ENCODE peak calls at places on chromosomes 3 and 15, in six cellular contexts. V, C, D, P, A and F are unnamed samples.

GRCh38 chr3:134065836-134066538 is 36.3 kb upstream of the SLCO2A1 start:
- DNase-seq in V (no peak), C (no peak), D (no peak), P (no peak), A (no peak), F (no peak)

GRCh38 chr3:179766416-179767133 is 113.7 kb downstream of the USP13 start:
- DNase-seq in V (no peak), C (no peak), D (no peak), P (no peak), A (no peak), F (no peak)

GRCh38 chr3:5149306-5149880 is 27.3 kb downstream of the ARL8B start:
- DNase-seq in V (no peak), C (no peak), D (no peak), P (no peak), A (no peak), F (no peak)

GRCh38 chr15:52448010-52448890 is 80.4 kb downstream of the MYO5A start:
- DNase-seq in V (no peak), C (no peak), D (no peak), P (no peak), A (no peak), F (peak)

GRCh38 chr3:52827441-52827840 is 3.0 kb downstream of the ITIH4 start:
- DNase-seq in V (peak), C (peak), D (no peak), P (no peak), A (no peak), F (peak)

GRCh38 chr15:59762558-59762957 is 73.4 kb upstream of the BNIP2 start:
- DNase-seq in V (no peak), C (no peak), D (peak), P (no peak), A (no peak), F (no peak)

GRCh38 chr15:58212909-58213526 is 74.8 kb downstream of the AQP9 start:
- DNase-seq in V (peak), C (peak), D (peak), P (no peak), A (peak), F (no peak)

GRCh38 chr3:190384241-190384863 is 3.6 kb upstream of the CLDN16 start:
- DNase-seq in V (peak), C (peak), D (peak), P (no peak), A (peak), F (no peak)

GRCh38 chr15:101617390-101617965 is 34.7 kb downstream of the TM2D3 start:
- DNase-seq in V (no peak), C (no peak), D (no peak), P (no peak), A (no peak), F (peak)

GRCh38 chr3:36714343-36714742 is 50.0 kb downstream of the DCLK3 start:
- DNase-seq in V (peak), C (peak), D (no peak), P (no peak), A (no peak), F (no peak)

GRCh38 chr3:173553635-173554280 is 156.2 kb downstream of the NLGN1 start:
- DNase-seq in V (peak), C (peak), D (peak), P (no peak), A (no peak), F (no peak)

GRCh38 chr3:42937334-42937733 is 31.4 kb downstream of the ZNF662 start:
- DNase-seq in V (no peak), C (no peak), D (no peak), P (no peak), A (no peak), F (no peak)

GRCh38 chr15:52678036-52678467 is 1.1 kb downstream of the ATOSA start:
- DNase-seq in V (peak), C (peak), D (peak), P (peak), A (peak), F (peak)

GRCh38 chr3:129112308-129113052 is 9.1 kb downstream of the RAB43 start:
- DNase-seq in V (peak), C (peak), D (no peak), P (no peak), A (peak), F (no peak)

GRCh38 chr3:124158174-124158812 is 166.4 kb upstream of the ROPN1 start:
- DNase-seq in V (no peak), C (no peak), D (no peak), P (no peak), A (no peak), F (no peak)

GRCh38 chr3:42702982-42703694 is 540 bp upstream of the HHATL start:
- DNase-seq in V (no peak), C (no peak), D (no peak), P (no peak), A (no peak), F (no peak)

GRCh38 chr3:158763421-158763820 is 31.2 kb upstream of the RARRES1 start:
- DNase-seq in V (no peak), C (no peak), D (no peak), P (no peak), A (no peak), F (no peak)

GRCh38 chr3:195754141-195754540 is 33.4 kb downstream of the MUC20 start:
- DNase-seq in V (no peak), C (no peak), D (no peak), P (no peak), A (no peak), F (no peak)

GRCh38 chr15:64224508-64224907 is 61.7 kb upstream of the PPIB start:
- DNase-seq in V (peak), C (peak), D (peak), P (no peak), A (no peak), F (no peak)

GRCh38 chr3:27228805-27229204 is 140.4 kb downstream of the NEK10 start:
- DNase-seq in V (no peak), C (no peak), D (no peak), P (no peak), A (no peak), F (no peak)

GRCh38 chr3:171690291-171690690 is 120.0 kb downstream of the PLD1 start:
- DNase-seq in V (no peak), C (no peak), D (no peak), P (no peak), A (no peak), F (no peak)

GRCh38 chr3:130468311-130468710 is 48.7 kb upstream of the COL6A6 start:
- DNase-seq in V (no peak), C (no peak), D (no peak), P (no peak), A (no peak), F (no peak)
- H3K4me3 ChIP-seq in V (no peak), C (no peak), D (no peak), P (no peak), A (no peak), F (no peak)

GRCh38 chr3:17969244-17969643 is 226.8 kb upstream of the TBC1D5 start:
- DNase-seq in V (no peak), C (no peak), D (no peak), P (no peak), A (no peak), F (no peak)
- H3K4me3 ChIP-seq in V (no peak), C (no peak), D (no peak), P (no peak), A (no peak), F (no peak)

GRCh38 chr3:39404943-39405686 is 1.4 kb upstream of the RPSA start:
- DNase-seq in V (no peak), C (no peak), D (no peak), P (no peak), A (no peak), F (no peak)
- H3K4me3 ChIP-seq in V (no peak), C (peak), D (no peak), P (no peak), A (no peak), F (no peak)

DNA sequence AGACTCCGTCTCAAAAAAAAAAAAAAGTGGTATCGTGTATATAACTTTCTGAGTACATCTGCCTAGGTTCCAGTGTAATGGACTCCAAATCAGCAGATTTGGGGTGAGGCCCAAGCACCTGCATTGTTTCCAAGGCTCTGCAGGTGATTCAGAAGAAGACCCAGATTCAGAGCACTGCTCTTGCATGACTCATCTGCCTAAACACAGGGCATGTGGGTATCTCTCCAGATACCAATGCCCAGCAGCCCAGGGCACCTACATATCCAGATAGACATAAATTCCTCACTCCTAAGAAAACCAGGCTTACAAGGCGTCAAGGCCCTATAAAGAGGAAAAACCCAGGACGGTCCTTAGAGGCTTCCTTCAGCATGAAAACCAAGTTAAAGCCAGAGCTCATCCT is 24.3 kb downstream of the NDUFAF1 start:
- DNase-seq in V (no peak), C (no peak), D (peak), P (no peak), A (no peak), F (no peak)
- H3K4me3 ChIP-seq in V (no peak), C (no peak), D (no peak), P (no peak), A (no peak), F (no peak)

GRCh38 chr3:183449391-183449790 is 21.0 kb upstream of the MCF2L2 start:
- DNase-seq in V (peak), C (peak), D (no peak), P (no peak), A (no peak), F (no peak)
- H3K4me3 ChIP-seq in V (peak), C (no peak), D (no peak), P (no peak), A (peak), F (peak)

GRCh38 chr3:168862466-168862865 is 766.7 kb upstream of the GOLIM4 start:
- DNase-seq in V (no peak), C (no peak), D (no peak), P (no peak), A (no peak), F (no peak)

GRCh38 chr3:168865022-168865551 is 769.4 kb upstream of the GOLIM4 start:
- DNase-seq in V (peak), C (peak), D (no peak), P (no peak), A (peak), F (no peak)

GRCh38 chr3:168864107-168865021 is 768.6 kb upstream of the GOLIM4 start:
- DNase-seq in V (no peak), C (no peak), D (no peak), P (no peak), A (no peak), F (no peak)

GRCh38 chr3:168860592-168860991 is 764.9 kb upstream of the GOLIM4 start:
- DNase-seq in V (no peak), C (no peak), D (no peak), P (no peak), A (no peak), F (no peak)

DNA sequence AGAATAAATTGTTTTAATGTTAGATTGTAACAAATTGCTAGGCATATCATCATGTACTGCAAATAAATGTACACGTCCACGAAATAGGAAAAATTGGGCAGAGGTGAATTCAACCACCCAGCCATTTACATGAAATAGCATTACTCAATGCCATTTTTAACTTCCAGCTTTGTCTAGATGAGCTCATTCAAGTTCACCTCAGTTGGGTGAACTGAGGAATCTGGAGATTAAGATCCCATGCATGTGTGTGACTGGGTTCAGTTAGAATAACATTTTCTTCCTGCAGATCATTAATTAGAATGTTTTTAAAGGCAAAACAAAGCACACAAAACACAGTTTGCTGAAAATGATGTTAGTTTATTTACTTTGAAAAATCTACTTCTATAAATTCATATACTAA is 767.8 kb upstream of the GOLIM4 start:
- DNase-seq in V (no peak), C (no peak), D (no peak), P (no peak), A (no peak), F (no peak)
- H3K4me3 ChIP-seq in V (no peak), C (no peak), D (no peak), P (no peak), A (no peak), F (no peak)

GRCh38 chr3:71684752-71685151 is 40.5 kb downstream of the EIF4E3 start:
- DNase-seq in V (peak), C (peak), D (peak), P (peak), A (no peak), F (peak)
- H3K4me3 ChIP-seq in V (no peak), C (no peak), D (peak), P (no peak), A (no peak), F (no peak)

DNA sequence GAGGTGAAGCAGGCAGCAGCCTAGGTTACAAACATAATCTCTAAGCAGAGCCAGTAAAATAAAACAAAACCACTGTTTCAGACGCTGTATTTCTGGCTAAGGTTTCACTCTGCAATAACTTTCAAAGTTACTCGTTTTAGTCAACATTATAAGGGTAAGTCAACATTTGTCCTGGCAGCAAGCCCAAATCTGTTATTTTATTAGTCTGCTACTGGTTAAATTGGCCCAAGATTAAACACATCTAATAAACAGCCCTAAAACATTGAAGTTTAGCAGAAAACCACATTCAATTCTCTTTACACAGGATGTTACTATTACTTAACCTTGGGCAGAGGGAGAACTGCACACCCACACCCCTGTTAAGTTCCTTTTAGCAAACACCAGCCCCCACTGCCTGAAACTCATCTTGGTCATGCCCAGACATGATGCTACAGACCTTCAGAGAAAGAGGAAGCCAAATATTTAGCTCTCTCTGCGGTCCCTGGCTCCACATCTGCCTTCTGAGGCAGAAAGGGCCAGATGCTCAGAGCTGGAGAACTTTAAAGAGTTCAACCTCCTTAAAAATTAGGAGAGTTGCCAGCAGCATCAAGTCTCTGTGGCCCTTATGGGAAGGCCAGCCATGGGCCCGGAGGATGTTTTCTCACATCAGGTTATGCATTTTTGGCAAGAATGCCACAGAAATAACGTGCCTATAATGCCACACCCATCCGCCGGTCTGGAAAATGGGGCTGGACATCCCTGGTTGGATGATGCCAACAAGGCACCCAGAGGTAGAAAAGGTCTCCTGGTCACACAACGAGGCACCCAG is 17.9 kb downstream of the ARHGEF3 start:
- DNase-seq in V (peak), C (peak), D (peak), P (no peak), A (peak), F (peak)
- H3K4me3 ChIP-seq in V (no peak), C (no peak), D (peak), P (no peak), A (peak), F (no peak)

GRCh38 chr3:61637088-61638051 is 76.0 kb downstream of the PTPRG start:
- DNase-seq in V (peak), C (peak), D (no peak), P (peak), A (no peak), F (peak)
- H3K4me3 ChIP-seq in V (no peak), C (no peak), D (no peak), P (peak), A (no peak), F (peak)

GRCh38 chr15:67066041-67067021 is 929 bp downstream of the SMAD3 start:
- DNase-seq in V (no peak), C (peak), D (peak), P (peak), A (no peak), F (peak)

GRCh38 chr15:67062365-67062985 is 2.9 kb upstream of the SMAD3 start:
- DNase-seq in V (no peak), C (no peak), D (no peak), P (no peak), A (no peak), F (no peak)

GRCh38 chr15:67065531-67066005 is at the start of gene SMAD3:
- DNase-seq in V (peak), C (peak), D (peak), P (peak), A (peak), F (peak)

GRCh38 chr15:67063689-67064606 is 1.5 kb upstream of the SMAD3 start:
- DNase-seq in V (no peak), C (no peak), D (no peak), P (peak), A (no peak), F (peak)

GRCh38 chr15:67064607-67065530 is 533 bp upstream of the SMAD3 start:
- DNase-seq in V (no peak), C (no peak), D (no peak), P (no peak), A (no peak), F (no peak)
- H3K4me3 ChIP-seq in V (peak), C (peak), D (peak), P (peak), A (peak), F (peak)